ENCODE peak calls at places on chromosomes 6 and 20, in six cellular contexts. C is mucosa of descending colon; S is stimulated activated CD4-positive, alpha-beta T cell treated with anti-CD3 and anti-CD28 coated beads, TNF-alpha, amount 100 ng/mL, for 24 hours; D is activated T-cell treated with anti-CD3 and anti-CD28 coated beads, Interleukin-2, amount 50 U/mL, for 72 hours; B is heart left ventricle; F is hypothalamus. O is an unnamed sample.

GRCh38 chr6:76418657-76419217 is 346.3 kb upstream of the IMPG1 start:
- DNase-seq in C (no peak), D (no peak), F (no peak), S (no peak), B (no peak), O (no peak)

GRCh38 chr20:58131581-58132142 is 96.8 kb downstream of the ANKRD60 start:
- DNase-seq in D (no peak), F (no peak), C (no peak), S (no peak), B (no peak), O (no peak)

GRCh38 chr6:37020426-37021211 is 15.2 kb downstream of the FGD2 start:
- DNase-seq in D (no peak), F (no peak), S (no peak), B (no peak), C (peak; percentile 81), O (no peak)

GRCh38 chr20:63563186-63563935 is 9.4 kb downstream of the FNDC11 start:
- DNase-seq in D (no peak), F (no peak), C (no peak), S (no peak), B (no peak), O (no peak)

GRCh38 chr20:44745560-44746366 is at the start of gene KCNK15:
- DNase-seq in D (peak; percentile 49), F (no peak), B (peak; percentile 45), C (peak; percentile 54), S (peak; percentile 28), O (no peak)

GRCh38 chr6:39800388-39801032 is 8.3 kb downstream of the DAAM2 start:
- DNase-seq in C (no peak), S (no peak), D (no peak), F (no peak), B (no peak), O (no peak)

GRCh38 chr6:140773276-140773675 is 1359.4 kb upstream of the GJE1 start:
- DNase-seq in C (no peak), D (no peak), B (no peak), S (no peak), F (no peak), O (no peak)

GRCh38 chr6:15516923-15517560 is 145.8 kb downstream of the DTNBP1 start:
- DNase-seq in B (no peak), C (peak; percentile 16), D (no peak), F (no peak), S (no peak), O (no peak)

GRCh38 chr6:1604991-1605821 is 4.5 kb upstream of the FOXC1 start:
- DNase-seq in S (no peak), C (no peak), F (no peak), B (no peak), D (no peak), O (no peak)

O was measured in breast epithelium.